ENCODE peak calls at places on chromosomes 6 and 20, in six cellular contexts. One of them, this sample, is unnamed.

GRCh38 chr20:50308513-50309279 is 118.1 kb downstream of the CEBPB start:
- DNase-seq in mammary epithelial cell: peak; percentile 96
- DNase-seq in bronchial epithelial cell: peak; percentile 92
- DNase-seq in cardiac muscle cell: peak; percentile 99
- DNase-seq in psoas muscle: peak; percentile 95
- DNase-seq in CD4-positive, alpha-beta T cell: no peak
- DNase-seq in this sample: peak; percentile 92

GRCh38 chr6:106562001-106562400 is 67.3 kb downstream of the RTN4IP1 start:
- DNase-seq in bronchial epithelial cell: peak; percentile 81
- DNase-seq in cardiac muscle cell: no peak
- DNase-seq in psoas muscle: no peak
- DNase-seq in mammary epithelial cell: peak; percentile 74
- DNase-seq in CD4-positive, alpha-beta T cell: no peak
- DNase-seq in this sample: no peak

GRCh38 chr20:60658661-60659060 is 593.4 kb upstream of the CDH4 start:
- DNase-seq in psoas muscle: no peak
- DNase-seq in bronchial epithelial cell: no peak
- DNase-seq in cardiac muscle cell: no peak
- DNase-seq in CD4-positive, alpha-beta T cell: no peak
- DNase-seq in mammary epithelial cell: no peak
- DNase-seq in this sample: no peak

GRCh38 chr6:132490024-132490423 is 22.9 kb downstream of the STX7 start:
- DNase-seq in psoas muscle: peak; percentile 51
- DNase-seq in mammary epithelial cell: no peak
- DNase-seq in cardiac muscle cell: peak; percentile 34
- DNase-seq in CD4-positive, alpha-beta T cell: no peak
- DNase-seq in bronchial epithelial cell: no peak
- DNase-seq in this sample: peak; percentile 53

GRCh38 chr6:162478191-162478642 is 249.3 kb downstream of the PRKN start:
- DNase-seq in cardiac muscle cell: no peak
- DNase-seq in mammary epithelial cell: no peak
- DNase-seq in CD4-positive, alpha-beta T cell: no peak
- DNase-seq in bronchial epithelial cell: no peak
- DNase-seq in psoas muscle: no peak
- DNase-seq in this sample: no peak

GRCh38 chr6:154619183-154619582 is 108.7 kb upstream of the CNKSR3 start:
- DNase-seq in bronchial epithelial cell: no peak
- DNase-seq in psoas muscle: no peak
- DNase-seq in CD4-positive, alpha-beta T cell: no peak
- DNase-seq in mammary epithelial cell: no peak
- DNase-seq in cardiac muscle cell: no peak
- DNase-seq in this sample: no peak

GRCh38 chr6:130459316-130459715 is 93.5 kb downstream of the TMEM200A start:
- DNase-seq in cardiac muscle cell: no peak
- DNase-seq in mammary epithelial cell: no peak
- DNase-seq in CD4-positive, alpha-beta T cell: no peak
- DNase-seq in psoas muscle: no peak
- DNase-seq in bronchial epithelial cell: no peak
- DNase-seq in this sample: no peak

GRCh38 chr6:47307362-47308222 is 2.1 kb downstream of the TNFRSF21 start:
- DNase-seq in cardiac muscle cell: no peak
- DNase-seq in mammary epithelial cell: no peak
- DNase-seq in CD4-positive, alpha-beta T cell: no peak
- DNase-seq in bronchial epithelial cell: no peak
- DNase-seq in psoas muscle: no peak
- DNase-seq in this sample: no peak

GRCh38 chr20:38903335-38903734 is 22.9 kb upstream of the FAM83D start:
- DNase-seq in cardiac muscle cell: no peak
- DNase-seq in bronchial epithelial cell: no peak
- DNase-seq in CD4-positive, alpha-beta T cell: no peak
- DNase-seq in mammary epithelial cell: no peak
- DNase-seq in psoas muscle: no peak
- DNase-seq in this sample: no peak

GRCh38 chr6:143629104-143630080 is 48.4 kb upstream of the PHACTR2 start:
- DNase-seq in psoas muscle: no peak
- DNase-seq in bronchial epithelial cell: no peak
- DNase-seq in mammary epithelial cell: no peak
- DNase-seq in CD4-positive, alpha-beta T cell: no peak
- DNase-seq in cardiac muscle cell: no peak
- DNase-seq in this sample: no peak

GRCh38 chr6:140774080-140774505 is 1358.6 kb upstream of the GJE1 start:
- DNase-seq in mammary epithelial cell: peak; percentile 73
- DNase-seq in cardiac muscle cell: peak; percentile 81
- DNase-seq in psoas muscle: no peak
- DNase-seq in bronchial epithelial cell: peak; percentile 89
- DNase-seq in CD4-positive, alpha-beta T cell: no peak
- DNase-seq in this sample: no peak

GRCh38 chr6:79167931-79168694 is 66.4 kb downstream of the HMGN3 start:
- DNase-seq in psoas muscle: no peak
- DNase-seq in CD4-positive, alpha-beta T cell: no peak
- DNase-seq in cardiac muscle cell: peak; percentile 14
- DNase-seq in bronchial epithelial cell: peak; percentile 78
- DNase-seq in mammary epithelial cell: peak; percentile 13
- DNase-seq in this sample: no peak

GRCh38 chr6:117605169-117605826 is 3.0 kb upstream of the GOPC start:
- DNase-seq in psoas muscle: no peak
- DNase-seq in bronchial epithelial cell: peak; percentile 75
- DNase-seq in mammary epithelial cell: peak; percentile 54
- DNase-seq in CD4-positive, alpha-beta T cell: peak; percentile 12
- DNase-seq in cardiac muscle cell: peak; percentile 86
- DNase-seq in this sample: no peak

GRCh38 chr6:101011165-101011564 is 130.0 kb upstream of the ASCC3 start:
- DNase-seq in cardiac muscle cell: no peak
- DNase-seq in mammary epithelial cell: peak; percentile 17
- DNase-seq in psoas muscle: no peak
- DNase-seq in CD4-positive, alpha-beta T cell: no peak
- DNase-seq in bronchial epithelial cell: peak; percentile 41
- DNase-seq in this sample: no peak

GRCh38 chr6:161169690-161170089 is 104.2 kb downstream of the AGPAT4 start:
- DNase-seq in bronchial epithelial cell: peak; percentile 54
- DNase-seq in mammary epithelial cell: peak; percentile 22
- DNase-seq in cardiac muscle cell: peak; percentile 52
- DNase-seq in CD4-positive, alpha-beta T cell: no peak
- DNase-seq in psoas muscle: no peak
- DNase-seq in this sample: no peak

GRCh38 chr6:79385333-79385732 is 150.9 kb upstream of the HMGN3 start:
- DNase-seq in cardiac muscle cell: no peak
- DNase-seq in psoas muscle: no peak
- DNase-seq in CD4-positive, alpha-beta T cell: no peak
- DNase-seq in mammary epithelial cell: no peak
- DNase-seq in bronchial epithelial cell: peak; percentile 31
- DNase-seq in this sample: no peak

GRCh38 chr6:27617700-27618689 is 145.1 kb upstream of the ZNF184 start:
- DNase-seq in psoas muscle: no peak
- DNase-seq in CD4-positive, alpha-beta T cell: no peak
- DNase-seq in cardiac muscle cell: peak; percentile 70
- DNase-seq in bronchial epithelial cell: peak; percentile 58
- DNase-seq in mammary epithelial cell: peak; percentile 64
- DNase-seq in this sample: no peak

GRCh38 chr20:37388831-37389230 is 42.9 kb downstream of the SRC start:
- DNase-seq in CD4-positive, alpha-beta T cell: no peak
- DNase-seq in psoas muscle: peak; percentile 33
- DNase-seq in cardiac muscle cell: no peak
- DNase-seq in bronchial epithelial cell: no peak
- DNase-seq in mammary epithelial cell: no peak
- DNase-seq in this sample: no peak
- TF ChIP-seq CTCF in CD4-positive, alpha-beta T cell: no peak
- TF ChIP-seq CTCF in psoas muscle: no peak
- TF ChIP-seq CTCF in cardiac muscle cell: no peak
- TF ChIP-seq CTCF in bronchial epithelial cell: no peak
- TF ChIP-seq CTCF in mammary epithelial cell: no peak
- TF ChIP-seq CTCF in this sample: no peak

GRCh38 chr6:138987643-138988468 is at the start of gene REPS1:
- DNase-seq in cardiac muscle cell: peak; percentile 92
- DNase-seq in psoas muscle: peak; percentile 95
- DNase-seq in bronchial epithelial cell: peak; percentile 64
- DNase-seq in CD4-positive, alpha-beta T cell: peak; percentile 88
- DNase-seq in mammary epithelial cell: peak; percentile 84
- DNase-seq in this sample: peak; percentile 87

GRCh38 chr6:138986578-138986977 is 1.5 kb downstream of the REPS1 start:
- DNase-seq in cardiac muscle cell: peak; percentile 40
- DNase-seq in psoas muscle: no peak
- DNase-seq in bronchial epithelial cell: peak; percentile 70
- DNase-seq in mammary epithelial cell: peak; percentile 34
- DNase-seq in CD4-positive, alpha-beta T cell: no peak
- DNase-seq in this sample: no peak

GRCh38 chr6:138989098-138989983 is 1.3 kb upstream of the REPS1 start:
- DNase-seq in psoas muscle: no peak
- DNase-seq in cardiac muscle cell: no peak
- DNase-seq in CD4-positive, alpha-beta T cell: no peak
- DNase-seq in mammary epithelial cell: no peak
- DNase-seq in bronchial epithelial cell: no peak
- DNase-seq in this sample: no peak

GRCh38 chr6:138987299-138987642 is 782 bp downstream of the REPS1 start:
- DNase-seq in cardiac muscle cell: no peak
- DNase-seq in CD4-positive, alpha-beta T cell: no peak
- DNase-seq in mammary epithelial cell: peak; percentile 30
- DNase-seq in bronchial epithelial cell: no peak
- DNase-seq in psoas muscle: peak; percentile 65
- DNase-seq in this sample: no peak

DNA sequence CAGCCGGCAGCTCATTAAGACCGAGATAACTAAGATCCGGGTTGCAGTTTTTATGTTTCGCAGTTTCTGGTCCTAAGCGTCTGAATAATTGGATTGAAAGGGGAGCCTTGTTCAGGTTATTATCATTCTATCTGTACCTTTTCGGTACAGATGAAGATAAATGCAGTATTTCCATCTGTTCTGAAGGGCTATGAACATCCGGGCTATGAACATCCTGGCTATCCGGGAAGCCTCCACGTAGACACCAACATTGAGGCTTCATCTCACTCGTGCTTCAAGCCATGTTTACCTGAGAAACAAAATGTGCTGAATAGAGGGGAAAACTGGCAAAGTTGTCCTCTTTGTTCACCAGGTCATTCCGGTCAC is 399 bp upstream of the REPS1 start:
- DNase-seq in mammary epithelial cell: no peak
- DNase-seq in bronchial epithelial cell: no peak
- DNase-seq in CD4-positive, alpha-beta T cell: no peak
- DNase-seq in cardiac muscle cell: no peak
- DNase-seq in psoas muscle: no peak
- DNase-seq in this sample: no peak
- TF ChIP-seq CTCF in mammary epithelial cell: no peak
- TF ChIP-seq CTCF in bronchial epithelial cell: no peak
- TF ChIP-seq CTCF in CD4-positive, alpha-beta T cell: peak; percentile 67
- TF ChIP-seq CTCF in cardiac muscle cell: no peak
- TF ChIP-seq CTCF in psoas muscle: no peak
- TF ChIP-seq CTCF in this sample: peak; percentile 75

GRCh38 chr20:36591854-36592641 is 13.5 kb upstream of the RAB5IF start:
- DNase-seq in bronchial epithelial cell: peak; percentile 40
- DNase-seq in mammary epithelial cell: peak; percentile 9
- DNase-seq in cardiac muscle cell: peak; percentile 44
- DNase-seq in psoas muscle: no peak
- DNase-seq in CD4-positive, alpha-beta T cell: peak; percentile 55
- DNase-seq in this sample: no peak
- TF ChIP-seq CTCF in bronchial epithelial cell: peak; percentile 48
- TF ChIP-seq CTCF in mammary epithelial cell: peak; percentile 43
- TF ChIP-seq CTCF in cardiac muscle cell: peak; percentile 47
- TF ChIP-seq CTCF in psoas muscle: peak; percentile 40
- TF ChIP-seq CTCF in CD4-positive, alpha-beta T cell: peak; percentile 59
- TF ChIP-seq CTCF in this sample: no peak

GRCh38 chr6:135324531-135324930 is 143.4 kb downstream of the MYB start:
- DNase-seq in CD4-positive, alpha-beta T cell: no peak
- DNase-seq in mammary epithelial cell: no peak
- DNase-seq in bronchial epithelial cell: no peak
- DNase-seq in psoas muscle: no peak
- DNase-seq in cardiac muscle cell: no peak
- DNase-seq in this sample: no peak

GRCh38 chr6:135321012-135321621 is 140.0 kb downstream of the MYB start:
- DNase-seq in bronchial epithelial cell: no peak
- DNase-seq in CD4-positive, alpha-beta T cell: no peak
- DNase-seq in psoas muscle: no peak
- DNase-seq in mammary epithelial cell: no peak
- DNase-seq in cardiac muscle cell: no peak
- DNase-seq in this sample: no peak

GRCh38 chr6:135323202-135323668 is 142.1 kb downstream of the MYB start:
- DNase-seq in mammary epithelial cell: no peak
- DNase-seq in cardiac muscle cell: peak; percentile 55
- DNase-seq in bronchial epithelial cell: no peak
- DNase-seq in psoas muscle: no peak
- DNase-seq in CD4-positive, alpha-beta T cell: no peak
- DNase-seq in this sample: no peak

GRCh38 chr6:135323979-135324378 is 142.9 kb downstream of the MYB start:
- DNase-seq in mammary epithelial cell: no peak
- DNase-seq in bronchial epithelial cell: no peak
- DNase-seq in cardiac muscle cell: no peak
- DNase-seq in psoas muscle: no peak
- DNase-seq in CD4-positive, alpha-beta T cell: no peak
- DNase-seq in this sample: no peak

GRCh38 chr6:135322427-135323201 is 141.5 kb downstream of the MYB start:
- DNase-seq in cardiac muscle cell: no peak
- DNase-seq in bronchial epithelial cell: no peak
- DNase-seq in psoas muscle: no peak
- DNase-seq in mammary epithelial cell: no peak
- DNase-seq in CD4-positive, alpha-beta T cell: no peak
- DNase-seq in this sample: no peak
- TF ChIP-seq CTCF in cardiac muscle cell: no peak
- TF ChIP-seq CTCF in bronchial epithelial cell: no peak
- TF ChIP-seq CTCF in psoas muscle: no peak
- TF ChIP-seq CTCF in mammary epithelial cell: no peak
- TF ChIP-seq CTCF in CD4-positive, alpha-beta T cell: no peak
- TF ChIP-seq CTCF in this sample: no peak

GRCh38 chr20:48480391-48480790 is 347.4 kb downstream of the PREX1 start:
- DNase-seq in CD4-positive, alpha-beta T cell: no peak
- DNase-seq in mammary epithelial cell: no peak
- DNase-seq in bronchial epithelial cell: no peak
- DNase-seq in cardiac muscle cell: no peak
- DNase-seq in psoas muscle: no peak
- DNase-seq in this sample: no peak
- TF ChIP-seq CTCF in CD4-positive, alpha-beta T cell: no peak
- TF ChIP-seq CTCF in mammary epithelial cell: no peak
- TF ChIP-seq CTCF in bronchial epithelial cell: no peak
- TF ChIP-seq CTCF in cardiac muscle cell: no peak
- TF ChIP-seq CTCF in psoas muscle: no peak
- TF ChIP-seq CTCF in this sample: no peak

DNA sequence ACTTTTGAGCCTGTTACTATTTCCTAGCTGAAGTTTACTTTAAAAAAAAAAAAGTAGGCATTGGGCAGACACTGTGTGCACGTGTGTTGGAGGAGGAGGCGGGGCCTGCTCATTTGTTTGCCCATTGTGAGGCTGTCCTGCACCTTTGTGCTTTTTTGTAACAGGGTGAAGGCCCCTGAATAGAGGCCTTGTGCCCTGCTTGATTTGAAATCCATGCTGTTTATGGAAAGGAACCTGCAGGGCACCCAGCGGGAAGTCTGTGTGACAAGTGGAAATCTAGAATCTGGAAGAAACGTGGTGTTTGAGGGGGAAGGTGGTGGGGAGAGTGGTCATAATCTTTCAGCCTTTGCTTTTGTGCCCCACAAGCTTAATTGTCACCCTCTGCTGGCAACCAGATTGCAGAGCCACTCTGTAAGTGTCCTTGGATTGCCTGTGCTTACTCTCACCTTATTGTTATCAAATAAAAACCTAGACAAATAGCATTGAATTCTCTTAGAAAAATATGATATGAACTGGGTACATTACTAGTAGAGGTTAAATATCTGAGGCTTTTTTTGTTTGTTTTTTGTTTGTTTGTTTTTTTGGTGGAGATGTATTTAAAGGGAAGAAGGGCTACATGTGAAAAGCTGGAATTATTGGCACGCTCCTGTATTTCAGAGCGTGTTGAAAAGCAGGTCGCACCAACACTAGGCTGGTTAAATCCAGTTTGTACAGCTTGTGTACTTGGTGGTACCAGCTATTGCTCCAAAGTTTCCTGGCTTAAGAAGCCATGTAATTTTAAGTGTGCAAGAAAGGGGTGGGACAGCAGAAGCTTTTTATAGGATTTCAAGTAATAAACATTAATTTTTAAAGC is 156.2 kb downstream of the ARID1B start:
- DNase-seq in mammary epithelial cell: no peak
- DNase-seq in psoas muscle: no peak
- DNase-seq in CD4-positive, alpha-beta T cell: no peak
- DNase-seq in cardiac muscle cell: no peak
- DNase-seq in bronchial epithelial cell: peak; percentile 34
- DNase-seq in this sample: no peak
- TF ChIP-seq CTCF in mammary epithelial cell: no peak
- TF ChIP-seq CTCF in psoas muscle: no peak
- TF ChIP-seq CTCF in CD4-positive, alpha-beta T cell: no peak
- TF ChIP-seq CTCF in cardiac muscle cell: no peak
- TF ChIP-seq CTCF in bronchial epithelial cell: no peak
- TF ChIP-seq CTCF in this sample: no peak